ENCODE peak calls at places on chromosomes 2 and 18, in ten cellular contexts. B, X, N, W, E, H, M, L, K and A are unnamed samples.
A peak's percentile ranks its signal among the peaks of the same experiment; 100 is the strongest.

GRCh38 chr2:118112771-118113334 is 24.6 kb downstream of the INSIG2 start:
- DNase-seq in B (no peak), X (peak; percentile 87), N (no peak), W (no peak), E (no peak), H (peak; percentile 45), M (no peak), L (no peak), K (no peak), A (no peak)

GRCh38 chr2:131148426-131148825 is 43.3 kb downstream of the PLEKHB2 start:
- DNase-seq in B (no peak), X (no peak), N (no peak), W (no peak), E (no peak), H (no peak), M (no peak), L (no peak), K (no peak), A (no peak)

GRCh38 chr18:33828949-33829348 is 250.9 kb downstream of the ASXL3 start:
- DNase-seq in B (no peak), X (no peak), N (no peak), W (no peak), E (no peak), H (no peak), M (no peak), L (no peak), K (no peak), A (no peak)

GRCh38 chr18:686339-687111 is 25.9 kb downstream of the ENOSF1 start:
- DNase-seq in B (no peak), X (no peak), N (no peak), W (no peak), E (no peak), H (no peak), M (no peak), L (no peak), K (no peak), A (no peak)

GRCh38 chr2:149597050-149598013 is 9.8 kb upstream of the MMADHC start:
- DNase-seq in B (peak; percentile 70), X (peak; percentile 54), N (no peak), W (peak; percentile 30), E (no peak), H (peak; percentile 90), M (peak; percentile 85), L (no peak), K (peak; percentile 56), A (peak; percentile 41)

GRCh38 chr18:52007109-52007508 is 332.9 kb upstream of the DCC start:
- DNase-seq in B (no peak), X (no peak), N (no peak), W (no peak), E (no peak), H (no peak), M (no peak), L (no peak), K (no peak), A (no peak)

GRCh38 chr2:211494085-211494484 is 937.7 kb downstream of the CPS1 start:
- DNase-seq in B (no peak), X (no peak), N (no peak), W (no peak), E (peak; percentile 58), H (no peak), M (no peak), L (no peak), K (no peak), A (no peak)

GRCh38 chr2:97997774-97998392 is 2.1 kb upstream of the TMEM131 start:
- DNase-seq in B (no peak), X (no peak), N (no peak), W (no peak), E (no peak), H (no peak), M (no peak), L (no peak), K (no peak), A (no peak)

GRCh38 chr2:56133441-56133840 is 50.3 kb upstream of the CCDC85A start:
- DNase-seq in B (no peak), X (no peak), N (no peak), W (no peak), E (no peak), H (no peak), M (no peak), L (no peak), K (no peak), A (no peak)

GRCh38 chr2:171253279-171253678 is 92.6 kb upstream of the TLK1 start:
- DNase-seq in B (no peak), X (no peak), N (no peak), W (no peak), E (no peak), H (no peak), M (no peak), L (no peak), K (no peak), A (no peak)

GRCh38 chr18:45851196-45851925 is 25.9 kb downstream of the SIGLEC15 start:
- DNase-seq in B (no peak), X (no peak), N (no peak), W (no peak), E (no peak), H (no peak), M (no peak), L (no peak), K (no peak), A (no peak)

GRCh38 chr2:242013771-242014170 is 144.2 kb downstream of the RTP5 start:
- DNase-seq in B (no peak), X (no peak), N (no peak), W (no peak), E (no peak), H (no peak), M (no peak), L (no peak), K (no peak), A (no peak)

GRCh38 chr2:72991439-72991725 is 74.1 kb downstream of the EMX1 start:
- DNase-seq in B (no peak), X (no peak), N (peak; percentile 36), W (no peak), E (no peak), H (no peak), M (no peak), L (no peak), K (no peak), A (no peak)

GRCh38 chr2:72988726-72989273 is 71.5 kb downstream of the EMX1 start:
- DNase-seq in B (no peak), X (no peak), N (peak; percentile 29), W (no peak), E (no peak), H (no peak), M (no peak), L (no peak), K (no peak), A (no peak)

GRCh38 chr2:72988041-72988440 is 70.7 kb downstream of the EMX1 start:
- DNase-seq in B (no peak), X (no peak), N (peak; percentile 18), W (no peak), E (no peak), H (no peak), M (no peak), L (no peak), K (no peak), A (no peak)

GRCh38 chr2:72990695-72991438 is 73.5 kb downstream of the EMX1 start:
- DNase-seq in B (no peak), X (no peak), N (peak; percentile 14), W (no peak), E (no peak), H (no peak), M (no peak), L (no peak), K (no peak), A (no peak)

GRCh38 chr2:72989770-72990556 is 72.6 kb downstream of the EMX1 start:
- DNase-seq in B (no peak), X (no peak), N (peak; percentile 38), W (no peak), E (no peak), H (no peak), M (no peak), L (peak; percentile 30), K (no peak), A (no peak)
- H3K27ac ChIP-seq in B (no peak overlapping the region), X (no peak overlapping the region), N (peak overlapping the region; percentile 31), W (peak overlapping the region; percentile 71), E (no peak overlapping the region), H (no peak overlapping the region), M (no peak overlapping the region), L (peak overlapping the region; percentile 74), K (no peak overlapping the region), A (no peak overlapping the region)

DNA sequence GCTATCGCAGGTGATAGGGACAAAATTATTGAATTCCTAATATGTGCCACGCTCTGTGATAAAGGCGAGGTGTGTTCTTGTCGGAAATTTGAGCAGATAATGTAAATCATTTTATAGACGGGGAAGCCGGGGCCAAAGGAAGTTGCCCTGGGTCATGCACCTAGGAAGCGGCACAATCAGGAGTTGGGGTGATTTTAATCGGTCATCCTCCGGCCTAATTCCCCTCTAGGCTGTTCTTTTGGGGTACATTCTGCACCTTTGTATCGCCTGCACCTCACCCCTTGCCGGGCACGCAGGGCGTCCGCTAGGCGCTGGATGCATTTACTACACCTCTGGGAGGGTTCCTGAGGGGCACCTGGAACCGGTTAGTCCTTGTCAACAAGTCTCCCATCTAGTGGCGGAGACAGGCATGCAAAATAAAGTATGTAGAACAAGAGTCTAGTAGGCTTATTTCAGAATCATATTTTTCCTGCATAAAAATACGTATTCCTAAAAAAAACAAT is 605 bp upstream of the TEX261 start:
- DNase-seq in B (peak; percentile 53), X (peak; percentile 57), N (no peak), W (no peak), E (no peak), H (no peak), M (peak; percentile 78), L (no peak), K (peak; percentile 70), A (peak; percentile 68)
- TF ChIP-seq CTCF in B (peak; percentile 61), X (peak; percentile 56), N (peak; percentile 10), W (no peak), E (no peak), H (peak; percentile 61), M (peak; percentile 42), L (peak; percentile 17), K (no peak), A (peak; percentile 15)

GRCh38 chr2:227473019-227473461 is 1.1 kb downstream of the AGFG1 start:
- DNase-seq in B (no peak), X (no peak), N (no peak), W (no peak), E (no peak), H (no peak), M (no peak), L (no peak), K (no peak), A (no peak)
- H3K27ac ChIP-seq in B (no peak overlapping the region), X (no peak overlapping the region), N (peak overlapping the region; percentile 85), W (peak overlapping the region; percentile 94), E (peak overlapping the region; percentile 85), H (no peak overlapping the region), M (peak overlapping the region; percentile 99), L (peak overlapping the region; percentile 85), K (peak overlapping the region; percentile 90), A (no peak overlapping the region)

DNA sequence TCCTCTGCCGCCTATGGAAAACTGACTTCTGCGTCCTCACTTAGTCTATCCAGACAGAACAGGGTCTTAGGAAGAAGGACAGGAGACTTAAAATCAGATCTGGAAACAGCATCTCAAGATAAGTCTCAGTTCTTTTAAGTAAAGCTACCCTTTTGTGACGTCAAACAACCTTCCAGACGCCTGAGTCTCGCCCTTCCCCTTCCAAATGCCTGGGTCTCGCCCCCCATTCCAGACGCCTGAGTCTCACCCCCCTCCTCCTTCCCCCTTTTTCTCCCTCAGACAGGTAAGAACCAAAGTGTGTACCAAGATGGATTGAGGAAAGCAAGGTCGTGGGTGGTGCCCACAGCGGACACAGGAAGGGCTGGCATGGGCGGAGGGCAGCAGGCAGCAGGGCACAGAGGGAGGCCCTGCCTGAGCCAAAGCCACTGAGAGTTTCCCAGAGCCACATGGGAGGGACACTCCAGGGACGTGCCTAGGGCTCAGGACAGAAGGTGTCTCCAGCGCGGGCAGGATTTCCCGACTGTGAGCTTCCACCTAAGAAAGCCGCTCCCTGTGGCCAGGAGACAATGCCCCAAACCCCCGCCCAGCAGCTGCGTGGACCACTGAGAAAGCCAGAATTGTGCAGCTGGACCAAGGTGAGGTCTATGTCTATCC is 51.3 kb downstream of the ANKMY1 start:
- DNase-seq in B (no peak), X (no peak), N (no peak), W (no peak), E (peak; percentile 51), H (no peak), M (peak; percentile 1), L (no peak), K (peak; percentile 13), A (no peak)
- TF ChIP-seq CTCF in B (no peak), X (no peak), N (no peak), W (no peak), E (no peak), H (no peak), M (no peak), L (no peak), K (no peak), A (no peak)